ENCODE peak calls at places on chromosomes 4 and X, in four cellular contexts. One of them, this sample, is unnamed.

GRCh38 chrX:49002091-49002935 is at the start of gene GRIPAP1:
- DNase-seq in lower leg skin: peak; percentile 90
- DNase-seq in endodermal cell: peak; percentile 90
- DNase-seq in psoas muscle: peak; percentile 84
- DNase-seq in this sample: peak; percentile 95

GRCh38 chr4:18931643-18932373 is 910.3 kb upstream of the LCORL start:
- DNase-seq in psoas muscle: no peak
- DNase-seq in lower leg skin: no peak
- DNase-seq in endodermal cell: no peak
- DNase-seq in this sample: no peak

GRCh38 chr4:140743194-140743931 is 12.8 kb downstream of the TBC1D9 start:
- DNase-seq in endodermal cell: peak; percentile 71
- DNase-seq in lower leg skin: no peak
- DNase-seq in psoas muscle: no peak
- DNase-seq in this sample: peak; percentile 24

GRCh38 chr4:99076292-99076976 is 12.2 kb downstream of the ADH5 start:
- DNase-seq in psoas muscle: no peak
- DNase-seq in endodermal cell: no peak
- DNase-seq in lower leg skin: no peak
- DNase-seq in this sample: no peak

GRCh38 chr4:76197001-76197743 is 16.5 kb downstream of the SCARB2 start:
- DNase-seq in psoas muscle: no peak
- DNase-seq in lower leg skin: no peak
- DNase-seq in endodermal cell: no peak
- DNase-seq in this sample: no peak

GRCh38 chr4:83082777-83083176 is 31.8 kb downstream of the PLAC8 start:
- DNase-seq in lower leg skin: no peak
- DNase-seq in endodermal cell: no peak
- DNase-seq in psoas muscle: no peak
- DNase-seq in this sample: no peak

GRCh38 chrX:154730271-154730883 is 20.5 kb downstream of the GAB3 start:
- DNase-seq in psoas muscle: peak; percentile 57
- DNase-seq in lower leg skin: no peak
- DNase-seq in endodermal cell: no peak
- DNase-seq in this sample: no peak

GRCh38 chr4:38046735-38047487 is 86.7 kb downstream of the PTTG2 start:
- DNase-seq in lower leg skin: no peak
- DNase-seq in endodermal cell: peak; percentile 83
- DNase-seq in psoas muscle: no peak
- DNase-seq in this sample: no peak

GRCh38 chr4:14856076-14856926 is 146.0 kb upstream of the CPEB2 start:
- DNase-seq in lower leg skin: peak; percentile 89
- DNase-seq in psoas muscle: peak; percentile 57
- DNase-seq in endodermal cell: peak; percentile 61
- DNase-seq in this sample: no peak

GRCh38 chrX:72487661-72488060 is 85.0 kb downstream of the HDAC8 start:
- DNase-seq in psoas muscle: no peak
- DNase-seq in endodermal cell: no peak
- DNase-seq in lower leg skin: no peak
- DNase-seq in this sample: no peak

GRCh38 chr4:123856689-123857545 is 460.3 kb downstream of the SPRY1 start:
- DNase-seq in endodermal cell: peak; percentile 79
- DNase-seq in lower leg skin: no peak
- DNase-seq in psoas muscle: peak; percentile 57
- DNase-seq in this sample: no peak

DNA sequence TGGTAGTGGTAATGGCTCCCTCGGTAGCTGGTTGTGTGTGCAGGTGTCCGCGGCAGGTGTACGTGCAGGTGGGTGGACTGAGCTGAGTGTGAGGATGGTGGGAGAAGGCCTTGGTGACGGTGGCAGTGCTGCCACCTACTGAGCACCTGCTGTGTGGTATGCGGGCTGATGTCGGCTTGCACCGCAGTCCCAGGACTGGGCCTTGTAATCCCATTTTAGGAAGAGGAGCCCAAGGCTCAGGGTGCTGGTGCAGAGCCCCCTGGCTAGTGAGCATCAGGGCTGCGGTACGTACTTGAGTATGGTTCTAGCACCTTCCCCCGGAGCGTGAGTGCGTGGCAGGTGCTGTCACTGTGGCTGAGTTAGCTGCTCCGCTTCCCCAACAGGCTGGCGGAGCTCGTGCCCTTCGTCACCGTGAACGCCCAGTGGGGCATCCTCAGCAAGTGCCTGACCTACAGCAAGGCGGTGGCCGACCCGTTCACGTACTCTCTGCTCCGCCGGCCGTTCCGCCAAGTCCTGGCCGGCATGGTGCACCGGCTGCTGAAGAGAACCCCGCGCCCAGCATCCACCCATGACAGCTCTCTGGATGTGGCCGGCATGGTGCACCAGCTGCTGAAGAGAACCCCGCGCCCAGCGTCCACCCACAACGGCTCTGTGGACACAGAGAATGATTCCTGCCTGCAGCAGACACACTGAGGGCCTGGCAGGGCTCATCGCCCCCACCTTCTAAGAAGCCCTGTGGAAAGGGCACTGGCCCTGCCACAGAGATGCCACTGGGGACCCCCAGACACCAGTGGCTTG is 5.7 kb upstream of the CPZ start:
- DNase-seq in psoas muscle: peak; percentile 49
- DNase-seq in endodermal cell: no peak
- DNase-seq in lower leg skin: no peak
- DNase-seq in this sample: no peak
- H3K4me3 ChIP-seq in psoas muscle: no peak overlapping the region
- H3K4me3 ChIP-seq in endodermal cell: no peak overlapping the region
- H3K4me3 ChIP-seq in lower leg skin: no peak overlapping the region
- H3K4me3 ChIP-seq in this sample: no peak overlapping the region

GRCh38 chrX:106510713-106511411 is 100.9 kb upstream of the RADX start:
- DNase-seq in endodermal cell: no peak
- DNase-seq in lower leg skin: no peak
- DNase-seq in psoas muscle: no peak
- DNase-seq in this sample: no peak
- H3K4me3 ChIP-seq in endodermal cell: no peak overlapping the region
- H3K4me3 ChIP-seq in lower leg skin: no peak overlapping the region
- H3K4me3 ChIP-seq in psoas muscle: no peak overlapping the region
- H3K4me3 ChIP-seq in this sample: no peak overlapping the region

GRCh38 chr4:139635966-139636365 is 29.7 kb upstream of the MGST2 start:
- DNase-seq in psoas muscle: no peak
- DNase-seq in lower leg skin: no peak
- DNase-seq in endodermal cell: no peak
- DNase-seq in this sample: no peak

GRCh38 chr4:139630991-139631390 is 34.6 kb upstream of the MGST2 start:
- DNase-seq in psoas muscle: no peak
- DNase-seq in lower leg skin: no peak
- DNase-seq in endodermal cell: no peak
- DNase-seq in this sample: no peak

GRCh38 chr4:139629761-139630160 is 35.9 kb upstream of the MGST2 start:
- DNase-seq in endodermal cell: no peak
- DNase-seq in psoas muscle: no peak
- DNase-seq in lower leg skin: no peak
- DNase-seq in this sample: no peak

GRCh38 chr4:139633195-139633594 is 32.4 kb upstream of the MGST2 start:
- DNase-seq in psoas muscle: no peak
- DNase-seq in endodermal cell: no peak
- DNase-seq in lower leg skin: no peak
- DNase-seq in this sample: no peak

GRCh38 chr4:139633661-139634060 is 32.0 kb upstream of the MGST2 start:
- DNase-seq in endodermal cell: peak; percentile 83
- DNase-seq in lower leg skin: no peak
- DNase-seq in psoas muscle: no peak
- DNase-seq in this sample: no peak
- H3K4me3 ChIP-seq in endodermal cell: no peak overlapping the region
- H3K4me3 ChIP-seq in lower leg skin: no peak overlapping the region
- H3K4me3 ChIP-seq in psoas muscle: peak overlapping the region; percentile 25
- H3K4me3 ChIP-seq in this sample: no peak overlapping the region

GRCh38 chr4:94208918-94209317 is 1.3 kb downstream of the SMARCAD1 start:
- DNase-seq in psoas muscle: no peak
- DNase-seq in endodermal cell: no peak
- DNase-seq in lower leg skin: no peak
- DNase-seq in this sample: no peak
- H3K4me3 ChIP-seq in psoas muscle: peak overlapping the region; percentile 87
- H3K4me3 ChIP-seq in endodermal cell: peak overlapping the region; percentile 98
- H3K4me3 ChIP-seq in lower leg skin: no peak overlapping the region
- H3K4me3 ChIP-seq in this sample: peak overlapping the region; percentile 84

This sample was measured in Jurkat, Clone E6-1.